ENCODE peak calls at places on chromosomes 11 and 22, in nine cellular contexts. H is stomach, U is left ventricle myocardium inferior, A is thyroid gland, J is heart right ventricle, E is prostate gland, Y is PC-9, N is A549, B is sigmoid colon. D is an unnamed sample.

GRCh38 chr11:135022430-135022829 is 610.4 kb upstream of the B3GAT1 start:
- DNase-seq in H (no peak), U (no peak), A (no peak), J (no peak), E (no peak), Y (no peak), N (no peak), B (no peak), D (no peak)

GRCh38 chr11:110524227-110524626 is 94.5 kb downstream of the FDX1 start:
- DNase-seq in H (no peak), U (no peak), A (no peak), J (no peak), E (no peak), Y (no peak), N (no peak), B (no peak), D (no peak)

GRCh38 chr11:24793479-24793878 is 296.6 kb downstream of the LUZP2 start:
- DNase-seq in H (no peak), U (no peak), A (no peak), J (no peak), E (no peak), Y (no peak), N (no peak), B (no peak), D (no peak)

GRCh38 chr22:50620861-50621490 is 7.0 kb downstream of the ARSA start:
- DNase-seq in H (no peak), U (no peak), A (no peak), J (no peak), E (no peak), Y (no peak), N (no peak), B (no peak), D (no peak)

GRCh38 chr11:124610295-124610694 is 933 bp upstream of the PANX3 start:
- DNase-seq in H (no peak), U (no peak), A (no peak), J (no peak), E (no peak), Y (no peak), N (no peak), B (no peak), D (no peak)

GRCh38 chr11:76598426-76598839 is 72.1 kb downstream of the LRRC32 start:
- DNase-seq in H (no peak), U (no peak), A (no peak), J (peak; percentile 33), E (no peak), Y (peak; percentile 15), N (peak; percentile 73), B (no peak), D (no peak)

GRCh38 chr22:44314425-44315067 is 1.8 kb upstream of the SHISAL1 start:
- DNase-seq in H (no peak), U (no peak), A (no peak), J (no peak), E (no peak), Y (no peak), N (no peak), B (no peak), D (no peak)

GRCh38 chr11:33652930-33653329 is 47.7 kb downstream of the C11orf91 start:
- DNase-seq in H (no peak), U (no peak), A (no peak), J (no peak), E (no peak), Y (no peak), N (no peak), B (no peak), D (no peak)

DNA sequence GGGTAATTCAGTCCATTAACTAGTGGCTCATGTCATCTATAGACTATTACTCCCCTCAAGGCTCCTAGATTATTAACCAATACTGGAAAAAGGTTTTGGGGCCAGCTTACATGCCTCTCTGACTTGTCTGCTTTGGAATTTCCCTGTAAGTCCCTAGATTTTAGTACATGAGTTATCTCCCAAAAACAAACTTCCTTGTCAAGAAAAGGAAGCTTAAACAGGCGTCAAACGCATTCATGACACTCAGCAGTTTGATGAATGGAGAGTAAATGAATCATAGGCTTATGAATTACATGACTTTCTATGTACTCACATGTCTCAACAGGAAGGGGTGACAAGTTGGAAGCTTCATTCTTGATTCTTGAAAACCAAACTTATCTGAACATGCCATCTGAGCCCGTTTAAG is 70.8 kb downstream of the BLID start:
- DNase-seq in H (no peak), U (no peak), A (no peak), J (no peak), E (no peak), Y (no peak), N (no peak), B (no peak), D (no peak)
- TF ChIP-seq CTCF in H (no peak), U (no peak), A (no peak), J (no peak), E (no peak), Y (no peak), N (no peak), B (no peak), D (no peak)

GRCh38 chr22:40484906-40485660 is 114.7 kb downstream of the SGSM3 start:
- DNase-seq in H (no peak), U (no peak), A (no peak), J (no peak), E (no peak), Y (no peak), N (no peak), B (no peak), D (no peak)

GRCh38 chr22:40482886-40483285 is 112.5 kb downstream of the SGSM3 start:
- DNase-seq in H (no peak), U (no peak), A (no peak), J (no peak), E (no peak), Y (no peak), N (no peak), B (no peak), D (no peak)

GRCh38 chr22:40485813-40486610 is 115.6 kb downstream of the SGSM3 start:
- DNase-seq in H (no peak), U (no peak), A (peak; percentile 74), J (no peak), E (peak; percentile 34), Y (no peak), N (no peak), B (no peak), D (no peak)

GRCh38 chr22:40487663-40488249 is 117.4 kb downstream of the SGSM3 start:
- DNase-seq in H (no peak), U (no peak), A (no peak), J (no peak), E (no peak), Y (no peak), N (peak; percentile 28), B (no peak), D (no peak)

GRCh38 chr22:40486962-40487602 is 116.7 kb downstream of the SGSM3 start:
- DNase-seq in H (no peak), U (no peak), A (no peak), J (no peak), E (no peak), Y (no peak), N (no peak), B (no peak), D (no peak)
- H3K4me1 ChIP-seq in H (peaks cover 21% of the 10 kb centered on the region), U (peaks cover 69% of the 10 kb centered on the region), A (peaks cover 46% of the 10 kb centered on the region), J (peaks cover 68% of the 10 kb centered on the region), E (peaks cover 1% of the 10 kb centered on the region), Y (peaks cover 14% of the 10 kb centered on the region), N (peaks cover 62% of the 10 kb centered on the region), B (peaks cover 36% of the 10 kb centered on the region), D (peaks cover 72% of the 10 kb centered on the region)

GRCh38 chr22:45783690-45784089 is 112.1 kb downstream of the ATXN10 start:
- DNase-seq in H (no peak), U (no peak), A (no peak), J (no peak), E (no peak), Y (no peak), N (no peak), B (no peak), D (no peak)

GRCh38 chr22:45783021-45783420 is 111.4 kb downstream of the ATXN10 start:
- DNase-seq in H (no peak), U (no peak), A (no peak), J (no peak), E (no peak), Y (no peak), N (no peak), B (no peak), D (no peak)

GRCh38 chr22:45779351-45779750 is 107.7 kb downstream of the ATXN10 start:
- DNase-seq in H (no peak), U (no peak), A (no peak), J (no peak), E (no peak), Y (no peak), N (no peak), B (no peak), D (no peak)

GRCh38 chr22:45781941-45782340 is 110.3 kb downstream of the ATXN10 start:
- DNase-seq in H (no peak), U (no peak), A (no peak), J (no peak), E (no peak), Y (no peak), N (no peak), B (no peak), D (no peak)

GRCh38 chr22:45781459-45781858 is 109.8 kb downstream of the ATXN10 start:
- DNase-seq in H (no peak), U (no peak), A (no peak), J (no peak), E (no peak), Y (no peak), N (no peak), B (no peak), D (no peak)
- TF ChIP-seq CTCF in H (no peak), U (no peak), A (no peak), J (no peak), E (no peak), Y (no peak), N (no peak), B (no peak), D (no peak)

GRCh38 chr11:12772324-12772723 is 98.1 kb downstream of the TEAD1 start:
- DNase-seq in H (no peak), U (no peak), A (no peak), J (no peak), E (no peak), Y (no peak), N (no peak), B (no peak), D (no peak)

GRCh38 chr11:12770966-12771597 is 96.9 kb downstream of the TEAD1 start:
- DNase-seq in H (no peak), U (no peak), A (no peak), J (no peak), E (no peak), Y (no peak), N (no peak), B (no peak), D (no peak)

GRCh38 chr11:12770435-12770834 is 96.2 kb downstream of the TEAD1 start:
- DNase-seq in H (no peak), U (no peak), A (no peak), J (no peak), E (no peak), Y (no peak), N (no peak), B (no peak), D (no peak)

GRCh38 chr11:12773591-12773990 is 99.4 kb downstream of the TEAD1 start:
- DNase-seq in H (no peak), U (no peak), A (no peak), J (no peak), E (no peak), Y (no peak), N (no peak), B (no peak), D (no peak)

DNA sequence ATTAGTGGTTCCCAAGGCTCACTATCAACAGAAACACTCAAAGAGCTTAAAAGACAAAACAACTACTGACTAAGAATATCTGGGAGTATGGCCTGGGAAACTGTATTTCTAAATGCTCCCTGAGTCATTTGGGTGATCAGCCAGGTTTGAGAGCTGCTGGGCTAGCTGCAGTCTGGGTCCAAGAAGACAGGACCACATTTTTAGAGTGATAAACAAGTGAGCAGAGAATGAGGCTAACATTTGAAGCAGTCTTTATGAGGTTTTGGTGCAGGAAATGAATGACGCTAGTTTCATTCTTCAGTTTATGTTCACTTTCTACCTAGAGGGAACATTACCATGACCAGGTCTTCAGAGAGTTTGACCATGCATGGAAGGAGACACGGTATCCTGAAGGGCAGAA is 97.7 kb downstream of the TEAD1 start:
- DNase-seq in H (no peak), U (no peak), A (no peak), J (no peak), E (no peak), Y (no peak), N (no peak), B (no peak), D (no peak)
- H3K4me1 ChIP-seq in H (peaks cover 14% of the 10 kb centered on the region), U (peaks cover 80% of the 10 kb centered on the region), A (peaks cover 14% of the 10 kb centered on the region), J (peaks cover 52% of the 10 kb centered on the region), E (no peaks in the 10 kb centered on the region), Y (peaks cover 42% of the 10 kb centered on the region), N (peaks cover 87% of the 10 kb centered on the region), B (peaks cover 78% of the 10 kb centered on the region), D (peaks cover 4% of the 10 kb centered on the region)